ENCODE peak calls at places on chromosomes 7 and 10, in nine cellular contexts. One of them, this sample, is unnamed. For H3K4me1 and H3K9me3, the result is how much of the 10 kb centered on the place peaks cover.

GRCh38 chr10:35336921-35337741 is 822 bp downstream of the CCNY start:
- DNase-seq in lung: peak
- DNase-seq in hepatocyte: peak
- DNase-seq in A549: peak
- DNase-seq in Peyer's patch: peak
- DNase-seq in right lobe of liver: peak
- DNase-seq in uterus: peak
- DNase-seq in cardiac muscle cell: peak
- DNase-seq in breast epithelium: peak
- DNase-seq in this sample: peak

GRCh38 chr10:50331486-50331885 is 80.2 kb upstream of the ASAH2 start:
- DNase-seq in hepatocyte: no peak
- DNase-seq in right lobe of liver: no peak
- DNase-seq in cardiac muscle cell: no peak
- DNase-seq in breast epithelium: no peak
- DNase-seq in uterus: no peak
- DNase-seq in lung: no peak
- DNase-seq in Peyer's patch: no peak
- DNase-seq in A549: no peak
- DNase-seq in this sample: no peak

GRCh38 chr7:132574281-132574680 is 2.0 kb downstream of the PLXNA4 start:
- DNase-seq in A549: no peak
- DNase-seq in lung: no peak
- DNase-seq in Peyer's patch: no peak
- DNase-seq in hepatocyte: no peak
- DNase-seq in cardiac muscle cell: no peak
- DNase-seq in breast epithelium: no peak
- DNase-seq in right lobe of liver: no peak
- DNase-seq in uterus: no peak
- DNase-seq in this sample: no peak

GRCh38 chr7:248732-249435 is 41.1 kb upstream of the FOXL3 start:
- DNase-seq in hepatocyte: no peak
- DNase-seq in A549: no peak
- DNase-seq in uterus: no peak
- DNase-seq in lung: no peak
- DNase-seq in cardiac muscle cell: no peak
- DNase-seq in Peyer's patch: no peak
- DNase-seq in breast epithelium: no peak
- DNase-seq in right lobe of liver: no peak
- DNase-seq in this sample: no peak

GRCh38 chr10:93859049-93859655 is 34.6 kb upstream of the SLC35G1 start:
- DNase-seq in breast epithelium: no peak
- DNase-seq in hepatocyte: no peak
- DNase-seq in cardiac muscle cell: no peak
- DNase-seq in right lobe of liver: no peak
- DNase-seq in A549: peak
- DNase-seq in lung: no peak
- DNase-seq in uterus: no peak
- DNase-seq in Peyer's patch: no peak
- DNase-seq in this sample: peak

GRCh38 chr10:95656291-95657164 is at the start of gene ALDH18A1:
- DNase-seq in breast epithelium: peak
- DNase-seq in right lobe of liver: peak
- DNase-seq in uterus: peak
- DNase-seq in lung: peak
- DNase-seq in A549: peak
- DNase-seq in hepatocyte: peak
- DNase-seq in cardiac muscle cell: peak
- DNase-seq in Peyer's patch: peak
- DNase-seq in this sample: peak

GRCh38 chr7:94612253-94612652 is 43.7 kb downstream of the SGCE start:
- DNase-seq in A549: no peak
- DNase-seq in breast epithelium: no peak
- DNase-seq in lung: no peak
- DNase-seq in hepatocyte: no peak
- DNase-seq in cardiac muscle cell: no peak
- DNase-seq in Peyer's patch: no peak
- DNase-seq in uterus: no peak
- DNase-seq in right lobe of liver: no peak
- DNase-seq in this sample: no peak

GRCh38 chr10:43361532-43362190 is 9.8 kb upstream of the FXYD4 start:
- DNase-seq in A549: no peak
- DNase-seq in uterus: no peak
- DNase-seq in Peyer's patch: peak
- DNase-seq in breast epithelium: no peak
- DNase-seq in hepatocyte: no peak
- DNase-seq in right lobe of liver: no peak
- DNase-seq in cardiac muscle cell: no peak
- DNase-seq in lung: no peak
- DNase-seq in this sample: no peak

GRCh38 chr7:28808786-28809533 is 149.2 kb downstream of the TRIL start:
- DNase-seq in lung: no peak
- DNase-seq in cardiac muscle cell: no peak
- DNase-seq in A549: no peak
- DNase-seq in breast epithelium: no peak
- DNase-seq in right lobe of liver: no peak
- DNase-seq in hepatocyte: no peak
- DNase-seq in Peyer's patch: peak
- DNase-seq in uterus: no peak
- DNase-seq in this sample: peak

GRCh38 chr7:72183835-72184234 is 228.3 kb downstream of the CALN1 start:
- DNase-seq in hepatocyte: peak
- DNase-seq in Peyer's patch: no peak
- DNase-seq in lung: no peak
- DNase-seq in right lobe of liver: no peak
- DNase-seq in breast epithelium: no peak
- DNase-seq in cardiac muscle cell: peak
- DNase-seq in uterus: no peak
- DNase-seq in A549: peak
- DNase-seq in this sample: no peak

GRCh38 chr7:98879198-98879988 is 1.1 kb downstream of the TRRAP start:
- DNase-seq in breast epithelium: no peak
- DNase-seq in hepatocyte: peak
- DNase-seq in lung: no peak
- DNase-seq in uterus: no peak
- DNase-seq in right lobe of liver: peak
- DNase-seq in Peyer's patch: peak
- DNase-seq in A549: peak
- DNase-seq in cardiac muscle cell: peak
- DNase-seq in this sample: no peak

GRCh38 chr7:36881206-36881605 is 156.9 kb upstream of the AOAH start:
- DNase-seq in hepatocyte: no peak
- DNase-seq in cardiac muscle cell: no peak
- DNase-seq in lung: no peak
- DNase-seq in right lobe of liver: no peak
- DNase-seq in breast epithelium: no peak
- DNase-seq in Peyer's patch: no peak
- DNase-seq in A549: no peak
- DNase-seq in uterus: no peak
- DNase-seq in this sample: no peak

GRCh38 chr7:31864646-31865045 is 177.6 kb downstream of the PPP1R17 start:
- DNase-seq in lung: no peak
- DNase-seq in cardiac muscle cell: no peak
- DNase-seq in breast epithelium: no peak
- DNase-seq in right lobe of liver: no peak
- DNase-seq in A549: no peak
- DNase-seq in Peyer's patch: no peak
- DNase-seq in hepatocyte: no peak
- DNase-seq in uterus: no peak
- DNase-seq in this sample: no peak

GRCh38 chr7:39952791-39953190 is 2.7 kb downstream of the CDK13 start:
- DNase-seq in lung: no peak
- DNase-seq in uterus: no peak
- DNase-seq in right lobe of liver: no peak
- DNase-seq in A549: no peak
- DNase-seq in Peyer's patch: no peak
- DNase-seq in hepatocyte: no peak
- DNase-seq in breast epithelium: no peak
- DNase-seq in cardiac muscle cell: no peak
- DNase-seq in this sample: no peak

GRCh38 chr7:39952378-39952777 is 2.3 kb downstream of the CDK13 start:
- DNase-seq in cardiac muscle cell: no peak
- DNase-seq in breast epithelium: no peak
- DNase-seq in uterus: no peak
- DNase-seq in hepatocyte: no peak
- DNase-seq in A549: no peak
- DNase-seq in right lobe of liver: no peak
- DNase-seq in Peyer's patch: no peak
- DNase-seq in lung: no peak
- DNase-seq in this sample: no peak

GRCh38 chr7:39951943-39952194 is 1.8 kb downstream of the CDK13 start:
- DNase-seq in uterus: no peak
- DNase-seq in right lobe of liver: no peak
- DNase-seq in Peyer's patch: no peak
- DNase-seq in hepatocyte: no peak
- DNase-seq in cardiac muscle cell: no peak
- DNase-seq in A549: no peak
- DNase-seq in lung: no peak
- DNase-seq in breast epithelium: no peak
- DNase-seq in this sample: no peak

GRCh38 chr7:39958038-39958437 is 8.0 kb downstream of the CDK13 start:
- DNase-seq in lung: no peak
- DNase-seq in Peyer's patch: no peak
- DNase-seq in uterus: no peak
- DNase-seq in cardiac muscle cell: no peak
- DNase-seq in A549: no peak
- DNase-seq in right lobe of liver: no peak
- DNase-seq in breast epithelium: no peak
- DNase-seq in hepatocyte: no peak
- DNase-seq in this sample: no peak

DNA sequence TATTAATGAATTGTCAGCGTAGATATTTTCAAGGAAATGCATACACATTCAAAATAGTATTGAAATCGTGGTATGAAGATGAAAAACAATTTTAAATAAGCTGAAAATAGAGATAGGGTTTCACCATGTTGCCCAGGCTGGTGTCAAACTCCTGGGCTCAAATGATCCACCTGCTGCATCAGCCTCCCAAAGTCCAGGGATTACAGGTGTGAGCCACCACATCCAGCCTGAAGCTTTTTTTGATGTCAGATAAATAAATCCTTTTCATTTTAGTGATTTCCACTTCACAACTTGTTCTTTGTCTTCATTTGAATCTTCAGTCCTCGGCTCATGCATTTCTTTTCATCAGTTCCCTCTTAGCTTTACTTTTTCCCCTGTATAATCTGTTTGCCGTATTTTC is 4.6 kb downstream of the CDK13 start:
- DNase-seq in hepatocyte: no peak
- DNase-seq in breast epithelium: no peak
- DNase-seq in uterus: no peak
- DNase-seq in A549: no peak
- DNase-seq in cardiac muscle cell: no peak
- DNase-seq in lung: no peak
- DNase-seq in Peyer's patch: no peak
- DNase-seq in right lobe of liver: no peak
- DNase-seq in this sample: no peak
- H3K4me1 ChIP-seq in hepatocyte: under half
- H3K4me1 ChIP-seq in breast epithelium: under half
- H3K4me1 ChIP-seq in uterus: under half
- H3K4me1 ChIP-seq in A549: under half
- H3K4me1 ChIP-seq in cardiac muscle cell: under half
- H3K4me1 ChIP-seq in lung: under half
- H3K4me1 ChIP-seq in Peyer's patch: under half
- H3K4me1 ChIP-seq in right lobe of liver: under half
- H3K4me1 ChIP-seq in this sample: under half

GRCh38 chr7:158134824-158135223 is 452.8 kb downstream of the PTPRN2 start:
- DNase-seq in breast epithelium: no peak
- DNase-seq in cardiac muscle cell: no peak
- DNase-seq in A549: no peak
- DNase-seq in lung: no peak
- DNase-seq in hepatocyte: no peak
- DNase-seq in right lobe of liver: no peak
- DNase-seq in Peyer's patch: no peak
- DNase-seq in uterus: no peak
- DNase-seq in this sample: no peak
- H3K9me3 ChIP-seq in breast epithelium: under half
- H3K9me3 ChIP-seq in cardiac muscle cell: under half
- H3K9me3 ChIP-seq in A549: under half
- H3K9me3 ChIP-seq in lung: under half
- H3K9me3 ChIP-seq in hepatocyte: under half
- H3K9me3 ChIP-seq in right lobe of liver: under half
- H3K9me3 ChIP-seq in Peyer's patch: under half
- H3K9me3 ChIP-seq in uterus: under half
- H3K9me3 ChIP-seq in this sample: under half

DNA sequence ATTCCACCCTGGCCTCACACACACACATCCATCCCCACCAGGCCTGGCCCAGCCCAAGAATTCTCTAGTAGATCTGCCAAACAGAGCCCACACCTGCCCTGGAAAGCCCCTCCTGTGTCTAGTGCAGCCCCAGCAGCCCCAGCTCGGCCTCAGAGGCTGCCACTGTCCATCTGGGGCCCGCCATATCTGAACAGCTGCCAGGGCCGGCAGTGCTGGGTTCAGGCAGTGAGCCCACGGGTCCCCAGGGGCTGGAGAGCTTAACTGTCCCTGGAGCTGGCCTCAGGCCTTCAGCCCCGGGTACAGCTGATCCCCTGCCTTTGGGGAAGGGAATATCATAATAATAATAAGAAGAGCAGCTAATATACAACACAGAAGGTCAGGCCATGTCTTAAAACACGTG is 574 bp downstream of the MYL10 start:
- DNase-seq in hepatocyte: no peak
- DNase-seq in Peyer's patch: no peak
- DNase-seq in lung: no peak
- DNase-seq in A549: no peak
- DNase-seq in uterus: no peak
- DNase-seq in breast epithelium: no peak
- DNase-seq in cardiac muscle cell: no peak
- DNase-seq in right lobe of liver: no peak
- DNase-seq in this sample: no peak
- TF ChIP-seq CTCF in hepatocyte: no peak
- TF ChIP-seq CTCF in Peyer's patch: no peak
- TF ChIP-seq CTCF in lung: no peak
- TF ChIP-seq CTCF in A549: no peak
- TF ChIP-seq CTCF in uterus: no peak
- TF ChIP-seq CTCF in breast epithelium: no peak
- TF ChIP-seq CTCF in cardiac muscle cell: no peak
- TF ChIP-seq CTCF in right lobe of liver: no peak
- TF ChIP-seq CTCF in this sample: no peak

DNA sequence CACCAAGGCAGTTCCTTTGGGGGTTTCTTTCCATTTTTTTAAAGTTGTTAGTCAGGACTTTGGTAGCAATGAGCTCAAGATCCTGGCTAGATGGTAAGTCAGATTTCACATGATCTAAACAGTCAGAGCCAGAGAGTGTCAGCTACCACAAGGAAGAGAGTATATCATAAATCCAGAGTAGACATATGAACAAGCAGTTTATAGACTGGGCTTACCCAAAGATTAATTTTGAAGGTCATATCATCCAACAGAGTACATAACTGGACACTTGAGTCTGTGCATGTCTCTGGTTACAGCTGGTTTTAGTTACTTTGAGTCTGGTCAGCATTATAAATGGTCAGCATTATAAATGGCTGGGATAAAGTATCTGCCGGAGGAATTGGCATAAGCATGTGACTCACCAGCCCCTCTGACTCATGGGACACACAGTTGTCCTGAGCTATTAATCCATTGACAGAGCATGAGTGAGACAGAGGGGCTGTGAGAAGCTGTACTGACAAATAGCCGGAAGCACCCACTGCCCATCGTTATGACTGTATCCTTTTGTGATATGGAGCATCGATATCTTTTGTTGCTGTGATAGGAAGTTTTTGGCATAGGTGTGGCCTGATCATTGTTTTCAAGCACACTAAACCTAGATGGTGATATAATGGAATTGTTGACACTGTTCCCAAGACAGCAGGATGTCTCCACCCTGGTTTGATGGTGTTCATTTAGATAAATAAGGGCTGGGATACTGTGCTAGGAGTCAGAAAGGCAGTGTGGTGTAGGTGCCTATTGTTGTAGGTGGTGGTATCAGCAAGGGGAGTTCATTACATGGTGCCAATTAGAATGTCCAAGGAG is 19.2 kb downstream of the PPP1R3C start:
- DNase-seq in breast epithelium: no peak
- DNase-seq in lung: no peak
- DNase-seq in right lobe of liver: no peak
- DNase-seq in A549: peak
- DNase-seq in uterus: no peak
- DNase-seq in hepatocyte: peak
- DNase-seq in Peyer's patch: no peak
- DNase-seq in cardiac muscle cell: no peak
- DNase-seq in this sample: no peak
- H3K4me1 ChIP-seq in breast epithelium: under half
- H3K4me1 ChIP-seq in lung: under half
- H3K4me1 ChIP-seq in right lobe of liver: under half
- H3K4me1 ChIP-seq in A549: half or more
- H3K4me1 ChIP-seq in uterus: under half
- H3K4me1 ChIP-seq in hepatocyte: under half
- H3K4me1 ChIP-seq in Peyer's patch: under half
- H3K4me1 ChIP-seq in cardiac muscle cell: under half
- H3K4me1 ChIP-seq in this sample: under half

This sample was measured in Caco-2.